ENCODE peak calls at places on chromosomes 2 and 18, in six cellular contexts. Y is HFFc6; Q is activated CD8-positive, alpha-beta T cell treated with anti-CD3 and anti-CD28 coated beads for 36 hours; V is GM23338; B is GM20000; L is GM12878. O is an unnamed sample.

GRCh38 chr2:172102159-172102857 is 392 bp downstream of the DLX2 start:
- DNase-seq in Q (peak), Y (peak), L (no peak), V (no peak), B (no peak), O (peak)

GRCh38 chr2:97662895-97663625 is 784 bp downstream of the ACTR1B start:
- DNase-seq in L (peak), B (peak), Q (peak), V (peak), Y (peak), O (peak)

GRCh38 chr2:175964195-175964594 is 37.9 kb downstream of the LNPK start:
- DNase-seq in B (no peak), V (no peak), Y (no peak), Q (no peak), L (no peak), O (no peak)

GRCh38 chr2:129864719-129865118 is 114.7 kb upstream of the RAB6C start:
- DNase-seq in Q (no peak), V (no peak), L (no peak), Y (no peak), B (no peak), O (no peak)

GRCh38 chr2:12979066-12979465 is 262.3 kb downstream of the TRIB2 start:
- DNase-seq in Y (no peak), L (no peak), V (no peak), B (no peak), Q (no peak), O (no peak)

GRCh38 chr2:42906557-42907380 is 114.4 kb upstream of the HAAO start:
- DNase-seq in Q (no peak), V (peak), Y (peak), L (no peak), B (no peak), O (no peak)

GRCh38 chr2:225282858-225283693 is 116.4 kb upstream of the NYAP2 start:
- DNase-seq in B (peak), Y (peak), V (peak), Q (peak), L (no peak), O (peak)

GRCh38 chr2:235510305-235510704 is 16.5 kb downstream of the AGAP1 start:
- DNase-seq in V (no peak), B (no peak), L (no peak), Q (no peak), Y (no peak), O (no peak)

GRCh38 chr18:46469186-46469915 is 187.7 kb downstream of the LOXHD1 start:
- DNase-seq in Q (no peak), B (no peak), Y (peak), L (no peak), V (no peak), O (no peak)

GRCh38 chr2:171482308-171482707 is 40.0 kb upstream of the CYBRD1 start:
- DNase-seq in B (no peak), Y (no peak), Q (no peak), L (no peak), V (no peak), O (no peak)

GRCh38 chr2:9780368-9781130 is 62.7 kb upstream of the TAF1B start:
- DNase-seq in B (no peak), V (no peak), Q (peak), Y (no peak), L (no peak), O (no peak)

GRCh38 chr2:176098366-176099158 is 1.0 kb upstream of the HOXD12 start:
- DNase-seq in L (no peak), B (no peak), V (peak), Y (no peak), Q (no peak), O (no peak)

GRCh38 chr2:98180456-98180855 is 93.5 kb downstream of the VWA3B start:
- DNase-seq in Y (no peak), L (no peak), B (no peak), V (no peak), Q (no peak), O (no peak)

GRCh38 chr18:34048423-34048822 is 176.3 kb downstream of the NOL4 start:
- DNase-seq in L (no peak), Y (no peak), Q (no peak), V (peak), B (no peak), O (no peak)

GRCh38 chr18:3062798-3063563 is 50.0 kb upstream of the LPIN2 start:
- DNase-seq in V (peak), L (no peak), Q (peak), B (peak), Y (peak), O (peak)

GRCh38 chr18:7921938-7922587 is 354.9 kb downstream of the PTPRM start:
- DNase-seq in L (no peak), Q (no peak), B (no peak), Y (peak), V (no peak), O (no peak)

GRCh38 chr2:33510589-33510968 is 34.1 kb downstream of the RASGRP3 start:
- DNase-seq in B (no peak), Q (no peak), L (no peak), Y (peak), V (no peak), O (no peak)

GRCh38 chr2:238010572-238010971 is 43.8 kb downstream of the UBE2F start:
- DNase-seq in B (no peak), V (no peak), L (no peak), Q (no peak), Y (no peak), O (no peak)

GRCh38 chr2:223465793-223466192 is 136.4 kb downstream of the SCG2 start:
- DNase-seq in B (no peak), Q (no peak), Y (peak), V (no peak), L (no peak), O (no peak)

GRCh38 chr2:16508061-16508851 is 157.4 kb downstream of the CYRIA start:
- DNase-seq in Q (peak), B (no peak), V (peak), Y (no peak), L (no peak), O (peak)
- TF ChIP-seq CTCF in Q (peak), B (no peak), V (peak), Y (no peak), L (peak), O (no peak)

GRCh38 chr2:70789304-70790078 is 952 bp downstream of the FIGLA start:
- DNase-seq in V (peak), L (no peak), B (peak), Q (peak), Y (peak), O (peak)
- TF ChIP-seq CTCF in V (peak), L (peak), B (peak), Q (peak), Y (peak), O (peak)

GRCh38 chr2:41763091-41763490 is 284.7 kb upstream of the PKDCC start:
- DNase-seq in B (no peak), V (no peak), L (no peak), Q (no peak), Y (no peak), O (no peak)

GRCh38 chr2:41759880-41760279 is 287.9 kb upstream of the PKDCC start:
- DNase-seq in L (no peak), V (no peak), Q (no peak), B (no peak), Y (no peak), O (no peak)

GRCh38 chr2:41768301-41768700 is 279.5 kb upstream of the PKDCC start:
- DNase-seq in Y (no peak), V (no peak), B (no peak), Q (no peak), L (no peak), O (no peak)

GRCh38 chr2:41764919-41765318 is 282.9 kb upstream of the PKDCC start:
- DNase-seq in Q (no peak), V (no peak), L (no peak), B (no peak), Y (no peak), O (no peak)
- TF ChIP-seq CTCF in Q (no peak), V (no peak), L (no peak), B (no peak), Y (no peak), O (no peak)

GRCh38 chr18:64019922-64020756 is 50.3 kb downstream of the SERPINB8 start:
- DNase-seq in V (peak), Y (no peak), Q (no peak), L (no peak), B (no peak), O (no peak)

DNA sequence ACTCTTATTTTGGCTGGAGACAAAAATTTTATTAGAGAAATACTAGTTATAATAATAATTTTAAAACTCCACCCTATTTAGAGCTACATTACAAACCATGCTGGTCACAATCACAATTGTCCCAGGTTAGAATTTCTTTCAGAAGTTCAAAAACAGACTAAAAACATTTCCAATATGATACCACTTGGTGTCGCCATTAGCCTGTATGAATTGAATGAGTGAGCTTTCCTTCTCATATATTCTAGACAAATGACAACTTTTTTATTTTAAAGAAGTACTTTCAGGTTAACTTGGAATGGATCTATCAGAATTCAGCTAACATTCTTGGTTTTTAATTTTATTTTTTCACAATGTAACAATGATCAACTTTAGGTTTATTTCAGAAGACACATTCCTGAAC is 48.0 kb downstream of the SERPINB8 start:
- DNase-seq in V (peak), L (no peak), Y (peak), Q (no peak), B (peak), O (no peak)
- TF ChIP-seq CTCF in V (peak), L (peak), Y (peak), Q (peak), B (peak), O (peak)

DNA sequence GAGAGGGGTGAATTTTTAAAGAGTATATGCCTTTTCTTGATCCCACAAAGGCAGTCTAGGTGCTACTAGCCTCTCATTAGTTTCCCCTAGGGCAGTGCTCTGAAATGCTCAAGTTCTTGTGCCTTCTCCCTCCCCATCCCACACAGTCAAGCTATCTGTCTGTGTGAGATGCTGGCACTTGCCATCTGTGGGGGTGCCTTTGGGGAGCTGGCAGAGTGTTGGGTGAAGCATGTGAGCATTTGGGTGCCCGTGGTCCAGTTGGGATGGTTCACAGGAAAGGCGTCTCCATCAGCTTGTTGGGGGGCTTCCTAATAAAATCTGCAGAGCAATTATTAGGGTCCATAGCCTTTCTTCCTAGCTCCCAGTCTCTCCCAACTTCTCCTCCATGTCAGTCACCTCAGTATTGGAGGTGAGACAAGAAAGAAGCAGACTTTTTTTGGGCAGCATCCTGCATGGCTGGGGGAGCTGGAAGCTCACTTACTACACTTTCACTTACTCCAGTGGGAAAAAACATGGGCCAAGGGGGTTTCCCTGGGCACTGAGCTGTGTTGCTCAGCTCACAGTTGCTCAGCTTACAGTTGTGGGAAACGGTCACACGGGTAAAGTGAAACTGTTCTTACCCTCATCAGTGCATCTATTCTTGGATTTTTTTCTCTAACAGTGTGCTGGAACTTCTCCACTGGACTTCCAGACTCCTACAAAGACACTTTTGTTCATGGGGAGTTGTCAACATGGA is 29.3 kb downstream of the COLEC11 start:
- DNase-seq in Q (no peak), L (peak), V (no peak), Y (no peak), B (peak), O (peak)
- TF ChIP-seq CTCF in Q (no peak), L (no peak), V (no peak), Y (no peak), B (no peak), O (no peak)

GRCh38 chr2:70959851-70960832 is 18.3 kb upstream of the ANKRD53 start:
- DNase-seq in Y (no peak), V (peak), L (no peak), Q (peak), B (no peak), O (peak)
- TF ChIP-seq CTCF in Y (peak), V (peak), L (peak), Q (no peak), B (no peak), O (no peak)